ENCODE peak calls at places on chromosomes 13 and 19, in ten cellular contexts. One of them, this sample, is unnamed.
A peak's percentile ranks its signal among the peaks of the same experiment; 100 is the strongest.

GRCh38 chr13:112032186-112032835 is 34.6 kb upstream of the SOX1 start:
- DNase-seq in mesendoderm: no peak
- DNase-seq in DMS79: peak; percentile 70
- DNase-seq in MCF 10A: peak; percentile 40
- DNase-seq in activated T-cell treated with anti-CD3 and anti-CD28 coated beads, Interleukin-2, amount 50 U/mL, for 48 hours: no peak
- DNase-seq in activated T-helper 1 cell treated with anti-CD3 and anti-CD28 coated beads, Interleukin-2, amount 50 U/mL, for 16 hours: no peak
- DNase-seq in activated CD8-positive, alpha-beta memory T cell treated with anti-CD3 and anti-CD28 coated beads for 4 hours: no peak
- DNase-seq in RWPE2: peak; percentile 85
- DNase-seq in stimulated activated CD4-positive, alpha-beta T cell treated with anti-CD3 and anti-CD28 coated beads, TNF-alpha, amount 100 ng/mL, for 24 hours: no peak
- DNase-seq in ACHN: no peak
- DNase-seq in this sample: peak; percentile 40

GRCh38 chr13:40586886-40587285 is 79.6 kb downstream of the FOXO1 start:
- DNase-seq in mesendoderm: no peak
- DNase-seq in DMS79: no peak
- DNase-seq in MCF 10A: no peak
- DNase-seq in activated T-cell treated with anti-CD3 and anti-CD28 coated beads, Interleukin-2, amount 50 U/mL, for 48 hours: no peak
- DNase-seq in activated T-helper 1 cell treated with anti-CD3 and anti-CD28 coated beads, Interleukin-2, amount 50 U/mL, for 16 hours: no peak
- DNase-seq in activated CD8-positive, alpha-beta memory T cell treated with anti-CD3 and anti-CD28 coated beads for 4 hours: no peak
- DNase-seq in RWPE2: no peak
- DNase-seq in stimulated activated CD4-positive, alpha-beta T cell treated with anti-CD3 and anti-CD28 coated beads, TNF-alpha, amount 100 ng/mL, for 24 hours: no peak
- DNase-seq in ACHN: no peak
- DNase-seq in this sample: no peak

GRCh38 chr13:74132152-74132767 is 1.9 kb downstream of the KLF12 start:
- DNase-seq in mesendoderm: no peak
- DNase-seq in DMS79: no peak
- DNase-seq in MCF 10A: peak; percentile 62
- DNase-seq in activated T-cell treated with anti-CD3 and anti-CD28 coated beads, Interleukin-2, amount 50 U/mL, for 48 hours: no peak
- DNase-seq in activated T-helper 1 cell treated with anti-CD3 and anti-CD28 coated beads, Interleukin-2, amount 50 U/mL, for 16 hours: no peak
- DNase-seq in activated CD8-positive, alpha-beta memory T cell treated with anti-CD3 and anti-CD28 coated beads for 4 hours: no peak
- DNase-seq in RWPE2: no peak
- DNase-seq in stimulated activated CD4-positive, alpha-beta T cell treated with anti-CD3 and anti-CD28 coated beads, TNF-alpha, amount 100 ng/mL, for 24 hours: no peak
- DNase-seq in ACHN: peak; percentile 33
- DNase-seq in this sample: no peak

GRCh38 chr13:41099986-41100385 is 32.6 kb downstream of the KBTBD6 start:
- DNase-seq in mesendoderm: no peak
- DNase-seq in DMS79: no peak
- DNase-seq in MCF 10A: no peak
- DNase-seq in activated T-cell treated with anti-CD3 and anti-CD28 coated beads, Interleukin-2, amount 50 U/mL, for 48 hours: no peak
- DNase-seq in activated T-helper 1 cell treated with anti-CD3 and anti-CD28 coated beads, Interleukin-2, amount 50 U/mL, for 16 hours: no peak
- DNase-seq in activated CD8-positive, alpha-beta memory T cell treated with anti-CD3 and anti-CD28 coated beads for 4 hours: no peak
- DNase-seq in RWPE2: no peak
- DNase-seq in stimulated activated CD4-positive, alpha-beta T cell treated with anti-CD3 and anti-CD28 coated beads, TNF-alpha, amount 100 ng/mL, for 24 hours: no peak
- DNase-seq in ACHN: no peak
- DNase-seq in this sample: no peak

GRCh38 chr13:88979465-88980180 is 1308.5 kb downstream of the SLITRK5 start:
- DNase-seq in mesendoderm: peak; percentile 13
- DNase-seq in DMS79: no peak
- DNase-seq in MCF 10A: peak; percentile 29
- DNase-seq in activated T-cell treated with anti-CD3 and anti-CD28 coated beads, Interleukin-2, amount 50 U/mL, for 48 hours: no peak
- DNase-seq in activated T-helper 1 cell treated with anti-CD3 and anti-CD28 coated beads, Interleukin-2, amount 50 U/mL, for 16 hours: no peak
- DNase-seq in activated CD8-positive, alpha-beta memory T cell treated with anti-CD3 and anti-CD28 coated beads for 4 hours: peak; percentile 0
- DNase-seq in RWPE2: no peak
- DNase-seq in stimulated activated CD4-positive, alpha-beta T cell treated with anti-CD3 and anti-CD28 coated beads, TNF-alpha, amount 100 ng/mL, for 24 hours: no peak
- DNase-seq in ACHN: no peak
- DNase-seq in this sample: peak; percentile 18

GRCh38 chr13:37029617-37030016 is 29.0 kb downstream of the EXOSC8 start:
- DNase-seq in mesendoderm: no peak
- DNase-seq in DMS79: no peak
- DNase-seq in MCF 10A: no peak
- DNase-seq in activated T-cell treated with anti-CD3 and anti-CD28 coated beads, Interleukin-2, amount 50 U/mL, for 48 hours: no peak
- DNase-seq in activated T-helper 1 cell treated with anti-CD3 and anti-CD28 coated beads, Interleukin-2, amount 50 U/mL, for 16 hours: no peak
- DNase-seq in activated CD8-positive, alpha-beta memory T cell treated with anti-CD3 and anti-CD28 coated beads for 4 hours: no peak
- DNase-seq in RWPE2: no peak
- DNase-seq in stimulated activated CD4-positive, alpha-beta T cell treated with anti-CD3 and anti-CD28 coated beads, TNF-alpha, amount 100 ng/mL, for 24 hours: no peak
- DNase-seq in ACHN: no peak
- DNase-seq in this sample: no peak

GRCh38 chr13:73168993-73169401 is 110.2 kb downstream of the KLF5 start:
- DNase-seq in mesendoderm: no peak
- DNase-seq in DMS79: no peak
- DNase-seq in MCF 10A: peak; percentile 18
- DNase-seq in activated T-cell treated with anti-CD3 and anti-CD28 coated beads, Interleukin-2, amount 50 U/mL, for 48 hours: no peak
- DNase-seq in activated T-helper 1 cell treated with anti-CD3 and anti-CD28 coated beads, Interleukin-2, amount 50 U/mL, for 16 hours: no peak
- DNase-seq in activated CD8-positive, alpha-beta memory T cell treated with anti-CD3 and anti-CD28 coated beads for 4 hours: no peak
- DNase-seq in RWPE2: no peak
- DNase-seq in stimulated activated CD4-positive, alpha-beta T cell treated with anti-CD3 and anti-CD28 coated beads, TNF-alpha, amount 100 ng/mL, for 24 hours: no peak
- DNase-seq in ACHN: no peak
- DNase-seq in this sample: no peak

GRCh38 chr13:101945435-101945834 is 456.4 kb downstream of the FGF14 start:
- DNase-seq in mesendoderm: peak; percentile 37
- DNase-seq in DMS79: no peak
- DNase-seq in MCF 10A: peak; percentile 8
- DNase-seq in activated T-cell treated with anti-CD3 and anti-CD28 coated beads, Interleukin-2, amount 50 U/mL, for 48 hours: no peak
- DNase-seq in activated T-helper 1 cell treated with anti-CD3 and anti-CD28 coated beads, Interleukin-2, amount 50 U/mL, for 16 hours: no peak
- DNase-seq in activated CD8-positive, alpha-beta memory T cell treated with anti-CD3 and anti-CD28 coated beads for 4 hours: no peak
- DNase-seq in RWPE2: no peak
- DNase-seq in stimulated activated CD4-positive, alpha-beta T cell treated with anti-CD3 and anti-CD28 coated beads, TNF-alpha, amount 100 ng/mL, for 24 hours: no peak
- DNase-seq in ACHN: no peak
- DNase-seq in this sample: no peak

GRCh38 chr19:37716140-37716539 is 3.4 kb downstream of the ZNF607 start:
- DNase-seq in mesendoderm: no peak
- DNase-seq in DMS79: no peak
- DNase-seq in MCF 10A: no peak
- DNase-seq in activated T-cell treated with anti-CD3 and anti-CD28 coated beads, Interleukin-2, amount 50 U/mL, for 48 hours: no peak
- DNase-seq in activated T-helper 1 cell treated with anti-CD3 and anti-CD28 coated beads, Interleukin-2, amount 50 U/mL, for 16 hours: no peak
- DNase-seq in activated CD8-positive, alpha-beta memory T cell treated with anti-CD3 and anti-CD28 coated beads for 4 hours: no peak
- DNase-seq in RWPE2: no peak
- DNase-seq in stimulated activated CD4-positive, alpha-beta T cell treated with anti-CD3 and anti-CD28 coated beads, TNF-alpha, amount 100 ng/mL, for 24 hours: no peak
- DNase-seq in ACHN: no peak
- DNase-seq in this sample: no peak